ENCODE peak calls at places on chromosomes 12 and 14, in eight cellular contexts. H, E, B, T, A, Y, M and N are unnamed samples.

GRCh38 chr14:75279153-75279738 is 618 bp downstream of the FOS start:
- DNase-seq in H (no peak), E (peak; percentile 83), B (peak; percentile 49), T (no peak), A (peak; percentile 51), Y (peak; percentile 41), M (no peak), N (no peak)

GRCh38 chr12:120357104-120357503 is 11.9 kb downstream of the MSI1 start:
- DNase-seq in H (no peak), E (no peak), B (no peak), T (no peak), A (no peak), Y (no peak), M (no peak), N (no peak)

GRCh38 chr12:80404629-80405028 is 39.4 kb upstream of the PTPRQ start:
- DNase-seq in H (no peak), E (no peak), B (no peak), T (no peak), A (no peak), Y (no peak), M (no peak), N (no peak)

GRCh38 chr14:57179273-57179672 is 89.4 kb downstream of the EXOC5 start:
- DNase-seq in H (no peak), E (no peak), B (no peak), T (no peak), A (no peak), Y (no peak), M (no peak), N (no peak)

GRCh38 chr12:42584539-42585174 is 4.9 kb downstream of the PRICKLE1 start:
- DNase-seq in H (no peak), E (peak; percentile 43), B (no peak), T (no peak), A (no peak), Y (no peak), M (no peak), N (no peak)

GRCh38 chr12:72077111-72077820 is 138.6 kb downstream of the TPH2 start:
- DNase-seq in H (no peak), E (no peak), B (no peak), T (no peak), A (no peak), Y (no peak), M (no peak), N (no peak)

GRCh38 chr14:50714452-50715073 is 46.5 kb upstream of the SAV1 start:
- DNase-seq in H (peak; percentile 12), E (peak; percentile 76), B (peak; percentile 45), T (no peak), A (peak; percentile 21), Y (no peak), M (peak; percentile 17), N (no peak)

GRCh38 chr12:109527489-109528123 is 45.7 kb downstream of the MMAB start:
- DNase-seq in H (no peak), E (no peak), B (no peak), T (no peak), A (no peak), Y (no peak), M (no peak), N (no peak)

GRCh38 chr14:101839236-101839635 is 77.7 kb downstream of the PPP2R5C start:
- DNase-seq in H (no peak), E (no peak), B (no peak), T (no peak), A (no peak), Y (no peak), M (no peak), N (no peak)

GRCh38 chr14:70086685-70087379 is 101.9 kb downstream of the SLC8A3 start:
- DNase-seq in H (peak; percentile 14), E (peak; percentile 81), B (peak; percentile 7), T (peak; percentile 2), A (peak; percentile 41), Y (peak; percentile 50), M (peak; percentile 28), N (no peak)

GRCh38 chr12:124763594-124763979 is 100.1 kb downstream of the SCARB1 start:
- DNase-seq in H (no peak), E (no peak), B (no peak), T (no peak), A (no peak), Y (no peak), M (no peak), N (no peak)

GRCh38 chr14:92945959-92946846 is 23.3 kb downstream of the CHGA start:
- DNase-seq in H (no peak), E (peak; percentile 73), B (no peak), T (peak; percentile 5), A (peak; percentile 92), Y (no peak), M (no peak), N (peak; percentile 30)

GRCh38 chr12:18797604-18798003 is 59.7 kb downstream of the CAPZA3 start:
- DNase-seq in H (no peak), E (no peak), B (no peak), T (no peak), A (no peak), Y (no peak), M (no peak), N (no peak)

GRCh38 chr14:21063479-21063878 is 5.9 kb downstream of the RNASE8 start:
- DNase-seq in H (no peak), E (peak; percentile 93), B (peak; percentile 66), T (no peak), A (no peak), Y (no peak), M (no peak), N (peak; percentile 67)

GRCh38 chr14:99252940-99253868 is 18.8 kb downstream of the BCL11B start:
- DNase-seq in H (no peak), E (no peak), B (no peak), T (no peak), A (no peak), Y (no peak), M (no peak), N (no peak)

GRCh38 chr14:70896317-70896716 is 10.9 kb upstream of the PCNX1 start:
- DNase-seq in H (no peak), E (no peak), B (no peak), T (no peak), A (no peak), Y (no peak), M (no peak), N (no peak)

GRCh38 chr12:116818341-116818856 is 62.8 kb downstream of the HRK start:
- DNase-seq in H (no peak), E (peak; percentile 12), B (peak; percentile 3), T (no peak), A (no peak), Y (no peak), M (no peak), N (no peak)

GRCh38 chr14:69571879-69572633 is 2.6 kb downstream of the CCDC177 start:
- DNase-seq in H (peak; percentile 17), E (peak; percentile 34), B (no peak), T (no peak), A (peak; percentile 66), Y (peak; percentile 68), M (peak; percentile 55), N (no peak)

GRCh38 chr12:119406322-119406721 is 71.8 kb downstream of the CCDC60 start:
- DNase-seq in H (no peak), E (no peak), B (no peak), T (no peak), A (no peak), Y (no peak), M (no peak), N (no peak)

GRCh38 chr14:72782817-72783216 is 111.1 kb downstream of the DPF3 start:
- DNase-seq in H (no peak), E (no peak), B (no peak), T (no peak), A (no peak), Y (no peak), M (no peak), N (no peak)

GRCh38 chr14:72779679-72780078 is 114.2 kb downstream of the DPF3 start:
- DNase-seq in H (no peak), E (no peak), B (no peak), T (no peak), A (no peak), Y (no peak), M (no peak), N (no peak)

GRCh38 chr14:72780771-72781170 is 113.1 kb downstream of the DPF3 start:
- DNase-seq in H (no peak), E (peak; percentile 80), B (peak; percentile 49), T (peak; percentile 63), A (no peak), Y (no peak), M (no peak), N (no peak)

GRCh38 chr14:72782182-72782508 is 111.8 kb downstream of the DPF3 start:
- DNase-seq in H (no peak), E (no peak), B (no peak), T (no peak), A (no peak), Y (no peak), M (no peak), N (no peak)

GRCh38 chr14:72781476-72782181 is 112.3 kb downstream of the DPF3 start:
- DNase-seq in H (peak; percentile 84), E (peak; percentile 85), B (peak; percentile 65), T (no peak), A (peak; percentile 75), Y (no peak), M (no peak), N (peak; percentile 10)
- TF ChIP-seq CTCF in H (no peak), E (no peak), B (no peak), T (no peak), A (no peak), Y (no peak), M (no peak), N (no peak)

GRCh38 chr12:102543494-102543893 is 63.1 kb upstream of the IGF1 start:
- DNase-seq in H (no peak), E (no peak), B (peak; percentile 37), T (no peak), A (no peak), Y (no peak), M (no peak), N (no peak)
- TF ChIP-seq CTCF in H (peak; percentile 45), E (peak; percentile 26), B (peak; percentile 69), T (no peak), A (no peak), Y (peak; percentile 40), M (peak; percentile 15), N (peak; percentile 53)

GRCh38 chr12:123764109-123764508 is 2.0 kb downstream of the DNAH10 start:
- DNase-seq in H (no peak), E (no peak), B (no peak), T (no peak), A (no peak), Y (no peak), M (no peak), N (no peak)

GRCh38 chr12:123763093-123763492 is 992 bp downstream of the DNAH10 start:
- DNase-seq in H (no peak), E (no peak), B (no peak), T (no peak), A (no peak), Y (peak; percentile 78), M (no peak), N (no peak)

GRCh38 chr12:123762715-123763052 is 583 bp downstream of the DNAH10 start:
- DNase-seq in H (no peak), E (no peak), B (no peak), T (no peak), A (no peak), Y (no peak), M (no peak), N (no peak)

GRCh38 chr12:123765504-123766035 is 3.5 kb downstream of the DNAH10 start:
- DNase-seq in H (no peak), E (no peak), B (no peak), T (no peak), A (no peak), Y (no peak), M (no peak), N (no peak)

GRCh38 chr12:123761841-123762714 is at the start of gene DNAH10:
- DNase-seq in H (peak; percentile 39), E (peak; percentile 15), B (no peak), T (no peak), A (peak; percentile 74), Y (peak; percentile 87), M (peak; percentile 82), N (no peak)
- TF ChIP-seq CTCF in H (peak; percentile 80), E (peak; percentile 35), B (peak; percentile 28), T (peak; percentile 17), A (peak; percentile 43), Y (peak; percentile 77), M (peak; percentile 43), N (no peak)

GRCh38 chr12:3175238-3175637 is 98.1 kb downstream of the TSPAN9 start:
- DNase-seq in H (no peak), E (no peak), B (no peak), T (no peak), A (no peak), Y (no peak), M (no peak), N (no peak)
- TF ChIP-seq CTCF in H (no peak), E (no peak), B (no peak), T (no peak), A (no peak), Y (no peak), M (no peak), N (no peak)